ENCODE peak calls at places on chromosome 12, in ten cellular contexts. X, V, C, R, D, F, Y, O, E and H are unnamed samples.
A peak's percentile ranks its signal among the peaks of the same experiment; 100 is the strongest.

GRCh38 chr12:48764521-48764920 is 24.4 kb downstream of the ADCY6 start:
- DNase-seq in C (no peak), E (no peak), R (no peak), V (no peak), F (no peak), X (no peak), Y (no peak), O (no peak), D (no peak), H (no peak)

GRCh38 chr12:116590561-116590960 is 31.4 kb downstream of the MAP1LC3B2 start:
- DNase-seq in Y (no peak), X (no peak), V (no peak), O (no peak), F (no peak), R (no peak), E (no peak), C (no peak), D (no peak), H (no peak)

GRCh38 chr12:63865448-63865847 is 20.9 kb downstream of the SRGAP1 start:
- DNase-seq in X (no peak), Y (no peak), R (no peak), O (no peak), D (no peak), V (no peak), E (no peak), F (no peak), C (no peak), H (no peak)

GRCh38 chr12:68932701-68933563 is at the start of gene CPM:
- DNase-seq in F (peak; percentile 48), X (peak; percentile 87), D (peak; percentile 59), E (peak; percentile 78), C (peak; percentile 60), R (no peak), Y (peak; percentile 24), V (peak; percentile 65), O (no peak), H (peak; percentile 48)

GRCh38 chr12:121524196-121524930 is 56.5 kb downstream of the KDM2B start:
- DNase-seq in C (no peak), D (no peak), F (no peak), X (peak; percentile 16), O (no peak), Y (no peak), R (no peak), V (no peak), E (no peak), H (no peak)

GRCh38 chr12:94676011-94676709 is 25.8 kb upstream of the TMCC3 start:
- DNase-seq in O (no peak), V (no peak), Y (no peak), F (no peak), C (no peak), R (no peak), D (no peak), X (peak; percentile 60), E (peak; percentile 75), H (no peak)

GRCh38 chr12:50232771-50233209 is 50.5 kb downstream of the LIMA1 start:
- DNase-seq in F (no peak), D (no peak), O (no peak), C (no peak), Y (no peak), V (no peak), E (no peak), R (no peak), X (no peak), H (no peak)

GRCh38 chr12:20475542-20475941 is 107.2 kb downstream of the PDE3A start:
- DNase-seq in F (no peak), V (no peak), R (no peak), C (no peak), E (no peak), X (no peak), D (no peak), Y (peak; percentile 43), O (no peak), H (no peak)

GRCh38 chr12:33676866-33677265 is 237.2 kb upstream of the SYT10 start:
- DNase-seq in F (no peak), X (no peak), D (no peak), R (no peak), C (no peak), O (no peak), Y (no peak), V (no peak), E (no peak), H (no peak)

GRCh38 chr12:87259405-87259804 is 769.8 kb downstream of the C12orf50 start:
- DNase-seq in X (no peak), E (no peak), O (no peak), V (no peak), Y (peak; percentile 23), D (no peak), F (no peak), R (no peak), C (no peak), H (no peak)

GRCh38 chr12:108611884-108612415 is 14.1 kb upstream of the TMEM119 start:
- DNase-seq in R (no peak), C (no peak), E (no peak), F (peak; percentile 26), X (no peak), D (peak; percentile 41), Y (peak; percentile 80), O (no peak), V (no peak), H (no peak)

GRCh38 chr12:24414421-24414820 is 465.0 kb upstream of the SOX5 start:
- DNase-seq in V (no peak), C (no peak), F (no peak), D (no peak), E (no peak), Y (no peak), R (no peak), O (no peak), X (no peak), H (no peak)

GRCh38 chr12:50924439-50925341 is 27.7 kb upstream of the HIGD1C start:
- DNase-seq in C (no peak), Y (peak; percentile 99), O (peak; percentile 82), E (peak; percentile 96), X (peak; percentile 92), D (no peak), V (peak; percentile 93), F (no peak), R (peak; percentile 89), H (no peak)